ENCODE peak calls at places on chromosomes 1 and 21, in four cellular contexts. F is adrenal gland, D is heart left ventricle, B is body of pancreas. K is an unnamed sample.

GRCh38 chr1:245242989-245243388 is 88.2 kb downstream of the KIF26B start:
- DNase-seq in D (no peak), B (no peak), F (no peak), K (no peak)

GRCh38 chr1:151834239-151834638 is 2.6 kb upstream of the RORC start:
- DNase-seq in F (no peak), D (no peak), B (no peak), K (no peak)

GRCh38 chr1:221622389-221622788 is 119.5 kb downstream of the DUSP10 start:
- DNase-seq in D (no peak), F (no peak), B (no peak), K (no peak)

GRCh38 chr1:234400773-234401172 is 27.5 kb downstream of the COA6 start:
- DNase-seq in F (no peak), D (no peak), B (no peak), K (no peak)

GRCh38 chr1:239218296-239218695 is 168.1 kb upstream of the CHRM3 start:
- DNase-seq in F (no peak), D (no peak), B (no peak), K (no peak)

GRCh38 chr1:46202975-46203737 is at the start of gene LURAP1:
- DNase-seq in D (peak; percentile 79), F (peak; percentile 58), B (no peak), K (no peak)

GRCh38 chr1:12049625-12050024 is 13.5 kb upstream of the TNFRSF8 start:
- DNase-seq in B (no peak), D (no peak), F (no peak), K (no peak)

GRCh38 chr1:2041305-2041704 is 8.9 kb upstream of the PRKCZ start:
- DNase-seq in F (no peak), B (no peak), D (no peak), K (no peak)

GRCh38 chr1:237748192-237748591 is 142.5 kb downstream of the ZP4 start:
- DNase-seq in F (no peak), B (no peak), D (no peak), K (no peak)

GRCh38 chr1:9317591-9318331 is 25.1 kb downstream of the SPSB1 start:
- DNase-seq in B (no peak), D (peak; percentile 65), F (peak; percentile 42), K (no peak)

GRCh38 chr1:19504796-19505693 is 19.7 kb upstream of the CAPZB start:
- DNase-seq in D (peak; percentile 33), F (peak; percentile 68), B (no peak), K (no peak)

GRCh38 chr21:37642493-37642892 is 273.8 kb downstream of the KCNJ6 start:
- DNase-seq in F (peak; percentile 26), B (peak; percentile 26), D (no peak), K (peak; percentile 62)

GRCh38 chr1:92210701-92211100 is 7.0 kb upstream of the C1orf146 start:
- DNase-seq in B (no peak), D (no peak), F (no peak), K (no peak)

GRCh38 chr1:223674119-223674890 is 8.8 kb upstream of the CAPN8 start:
- DNase-seq in B (no peak), D (no peak), F (no peak), K (no peak)

GRCh38 chr1:18385239-18385790 is 95.4 kb upstream of the KLHDC7A start:
- DNase-seq in F (peak; percentile 88), D (no peak), B (no peak), K (no peak)

GRCh38 chr21:25887166-25887565 is 152.4 kb downstream of the GABPA start:
- DNase-seq in D (no peak), F (no peak), B (no peak), K (no peak)

GRCh38 chr1:202615501-202616354 is 94.5 kb downstream of the SYT2 start:
- DNase-seq in D (peak; percentile 44), F (peak; percentile 27), B (no peak), K (no peak)

GRCh38 chr1:174519845-174520244 is 72.1 kb downstream of the GPR52 start:
- DNase-seq in D (peak; percentile 57), F (no peak), B (no peak), K (no peak)

GRCh38 chr1:11337536-11338350 is 64.7 kb downstream of the UBIAD1 start:
- DNase-seq in D (peak; percentile 28), B (peak; percentile 27), F (peak; percentile 65), K (no peak)

GRCh38 chr1:100351095-100351884 is 1.0 kb upstream of the CDC14A start:
- DNase-seq in B (peak; percentile 76), D (peak; percentile 85), F (peak; percentile 89), K (peak; percentile 95)

GRCh38 chr1:100353988-100354387 is 1.7 kb downstream of the CDC14A start:
- DNase-seq in F (no peak), D (no peak), B (no peak), K (no peak)

GRCh38 chr1:100353073-100353801 is 931 bp downstream of the CDC14A start:
- DNase-seq in B (peak; percentile 45), F (peak; percentile 40), D (peak; percentile 43), K (no peak)

GRCh38 chr1:100350787-100351094 is 1.6 kb upstream of the CDC14A start:
- DNase-seq in B (no peak), F (no peak), D (no peak), K (no peak)

DNA sequence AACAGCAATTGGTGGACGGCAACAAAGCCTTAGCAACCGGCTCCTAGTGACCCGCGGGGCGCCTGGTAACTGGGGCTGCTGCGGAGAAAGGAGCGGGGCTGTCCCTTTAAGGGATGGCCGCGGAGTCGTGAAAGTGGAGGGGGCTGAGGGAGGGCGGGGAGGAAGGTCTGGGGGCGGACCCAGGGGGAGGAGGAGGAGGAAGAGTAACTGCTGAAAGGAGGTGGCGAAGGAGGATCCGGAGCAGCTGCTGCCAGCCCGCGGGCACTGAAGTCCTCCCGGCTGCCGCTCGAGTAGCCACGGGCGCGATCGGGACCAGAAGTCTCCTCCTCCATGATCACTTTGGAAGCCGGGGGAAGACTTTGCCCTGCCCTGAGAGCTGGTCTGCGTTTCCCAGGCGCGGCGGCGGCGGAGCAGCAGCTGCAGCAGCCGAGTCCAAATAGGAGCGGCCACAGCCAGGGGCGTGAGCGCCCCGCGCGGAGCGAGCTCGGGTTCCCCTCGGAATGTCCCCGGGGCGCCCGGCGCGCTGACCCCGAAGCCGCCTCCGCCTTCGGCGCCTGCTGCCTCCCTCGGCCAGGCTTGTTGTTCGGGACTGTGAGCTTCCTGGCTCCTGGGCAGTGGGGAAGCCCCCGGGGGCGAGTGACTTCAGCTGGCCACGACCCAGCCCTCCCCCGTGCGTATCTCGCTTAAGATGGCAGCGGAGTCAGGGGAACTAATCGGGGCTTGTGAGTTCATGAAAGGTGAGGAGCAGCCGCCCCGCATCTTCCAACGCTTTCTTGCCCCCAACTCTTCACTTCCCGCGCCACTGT is at the start of gene CDC14A:
- DNase-seq in B (peak; percentile 89), D (peak; percentile 93), F (peak; percentile 97), K (peak; percentile 98)
- TF ChIP-seq POLR2A in B (peak; percentile 92), D (peak; percentile 83), F (peak; percentile 88), K (no peak)

GRCh38 chr21:29689753-29690152 is 250.0 kb downstream of the GRIK1 start:
- DNase-seq in B (no peak), F (no peak), D (no peak), K (no peak)

GRCh38 chr21:29696947-29697346 is 242.8 kb downstream of the GRIK1 start:
- DNase-seq in B (no peak), D (no peak), F (no peak), K (no peak)

GRCh38 chr21:29697555-29698193 is 242.1 kb downstream of the GRIK1 start:
- DNase-seq in F (no peak), B (no peak), D (no peak), K (no peak)

DNA sequence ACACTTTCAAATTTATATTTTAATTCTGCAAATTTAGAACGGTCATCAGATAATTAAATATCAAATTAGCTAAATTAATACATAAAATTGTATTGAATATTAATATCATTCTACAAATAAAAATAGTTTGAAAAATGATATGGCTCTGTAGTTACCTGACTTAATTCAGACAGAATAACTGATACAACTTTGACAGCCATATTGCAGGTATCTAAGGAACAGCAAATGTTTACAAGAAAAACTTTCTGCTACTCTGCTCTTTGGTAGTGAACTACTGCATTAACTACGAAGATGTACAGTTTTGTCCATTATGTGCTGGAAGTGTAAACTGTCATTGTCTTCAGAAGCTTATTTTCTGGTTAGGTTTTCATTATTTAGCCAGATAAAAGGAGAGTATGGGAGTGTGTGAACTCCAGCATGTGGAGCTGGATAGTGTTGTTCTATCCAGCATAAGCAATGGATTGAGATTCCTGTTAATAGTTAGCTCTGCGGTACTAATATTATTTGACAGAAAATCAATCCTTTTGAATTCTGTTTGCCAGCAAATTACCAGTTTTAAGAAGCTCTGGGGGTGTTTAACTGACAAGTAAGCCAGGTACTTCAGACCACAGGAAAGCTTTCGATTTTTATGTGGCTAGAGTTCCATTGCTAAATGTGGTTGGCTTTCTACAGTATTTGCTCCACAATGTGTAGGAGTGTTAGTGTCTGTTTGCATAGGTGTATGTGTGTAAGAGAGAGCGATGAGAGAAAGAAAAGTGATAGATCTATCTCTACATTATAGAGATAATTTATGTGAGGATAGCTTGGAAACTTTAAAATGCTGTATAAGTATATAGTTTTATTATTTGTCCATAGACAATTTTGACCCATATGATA is 247.9 kb downstream of the GRIK1 start:
- DNase-seq in F (no peak), D (no peak), B (no peak), K (no peak)
- H3K4me1 ChIP-seq in F (no peaks in the 10 kb centered on the region), D (no peaks in the 10 kb centered on the region), B (peaks cover 30% of the 10 kb centered on the region), K (no peaks in the 10 kb centered on the region)

DNA sequence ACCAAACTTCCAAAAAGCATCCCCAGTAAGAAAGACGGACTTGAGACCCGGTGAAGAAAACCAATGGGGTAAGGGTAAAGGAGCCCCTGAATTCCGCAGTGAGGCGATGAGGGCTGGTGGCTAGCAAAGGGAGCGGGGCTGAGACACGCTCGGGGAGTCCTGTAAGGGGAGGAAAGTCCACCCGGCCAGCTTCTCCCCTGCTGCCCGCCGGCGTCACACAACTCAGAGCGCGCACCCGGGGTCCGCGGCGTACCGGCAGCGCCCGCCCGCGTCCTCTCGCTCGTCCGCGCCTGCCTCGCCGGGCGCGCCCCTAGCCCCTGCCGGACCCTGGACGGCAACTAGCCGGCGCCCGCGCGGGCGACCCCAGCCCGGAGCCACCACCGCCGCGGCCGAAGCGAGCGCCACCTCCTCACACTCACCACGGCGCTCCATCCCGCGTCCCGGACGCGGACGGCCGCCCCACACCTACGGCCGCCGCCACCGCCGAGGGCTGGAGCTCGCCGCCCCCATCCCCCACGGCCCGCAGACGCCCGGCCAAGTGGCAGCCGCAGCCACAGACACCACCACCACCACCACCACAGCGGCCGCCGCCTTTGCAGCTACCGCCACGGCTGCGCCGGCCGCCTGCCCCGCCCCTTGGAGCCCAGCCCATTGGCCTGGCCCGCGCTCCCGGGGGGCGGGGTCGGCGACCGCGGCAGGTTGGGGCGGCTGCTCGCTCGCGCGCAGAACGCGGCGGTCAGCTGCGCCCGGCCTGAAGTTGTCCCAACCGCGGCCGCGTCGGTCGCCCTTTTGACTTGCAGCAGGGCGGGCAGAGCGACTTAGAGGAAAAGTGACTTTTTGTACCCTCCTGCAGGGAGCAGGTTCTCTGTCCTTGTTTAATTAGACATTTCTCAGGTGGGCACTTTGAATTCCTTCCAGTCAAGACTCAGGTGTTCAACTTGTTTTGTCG is 10.0 kb upstream of the ARHGAP29 start:
- DNase-seq in D (peak; percentile 88), F (peak; percentile 78), B (peak; percentile 85), K (no peak)
- TF ChIP-seq POLR2A in D (peak; percentile 95), F (peak; percentile 54), B (peak; percentile 66), K (no peak)

DNA sequence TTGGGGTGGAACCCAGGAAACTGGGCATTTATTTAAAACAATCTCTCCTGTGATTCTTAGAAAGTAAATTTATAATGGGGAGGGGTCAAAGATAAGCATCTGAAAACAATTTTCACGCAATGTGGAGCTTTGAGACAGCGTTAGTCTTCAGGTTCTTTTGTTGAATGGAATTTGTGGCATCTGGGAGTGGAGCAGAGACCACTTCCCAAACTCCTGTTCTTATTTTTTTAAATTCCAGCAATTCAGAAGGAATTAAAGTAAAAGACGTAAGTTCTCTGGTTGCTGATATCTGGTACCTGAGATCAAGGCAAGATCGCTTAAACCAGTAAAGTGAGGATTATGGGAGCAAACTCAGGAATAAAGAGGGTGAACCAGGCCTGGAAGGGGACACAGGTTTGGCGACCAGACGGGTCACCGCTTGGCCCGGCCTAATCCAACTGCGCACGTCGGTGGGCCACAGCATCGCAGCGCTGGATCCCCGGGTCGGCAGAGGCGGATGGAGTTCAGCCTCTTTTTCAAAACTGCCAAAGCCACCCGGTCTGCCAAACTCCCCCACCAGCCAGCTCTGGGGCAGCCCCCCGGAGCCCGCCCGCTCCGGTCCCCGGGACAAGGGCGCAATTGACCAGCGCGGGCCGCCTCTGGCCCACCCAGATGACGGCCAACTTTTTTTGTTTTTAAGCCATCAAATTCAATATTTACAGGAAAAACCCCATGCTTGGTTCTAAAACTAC is 754 bp upstream of the PDPN start:
- DNase-seq in F (no peak), B (no peak), D (no peak), K (no peak)
- H3K4me1 ChIP-seq in F (peaks cover 4% of the 10 kb centered on the region), B (peaks cover 5% of the 10 kb centered on the region), D (no peaks in the 10 kb centered on the region), K (peaks cover 11% of the 10 kb centered on the region)

K was measured in esophagus muscularis mucosa.